ENCODE peak calls at places on chromosome 18, in five cellular contexts. One of them, this sample, is unnamed.
A peak's percentile ranks its signal among the peaks of the same experiment; 100 is the strongest.

GRCh38 chr18:9172506-9173127 is 36.0 kb downstream of the ANKRD12 start:
- DNase-seq in GM12878: no peak
- DNase-seq in GM12892: no peak
- DNase-seq in HepG2: no peak
- DNase-seq in K562: no peak
- DNase-seq in this sample: no peak

GRCh38 chr18:32010124-32010745 is 8.4 kb upstream of the RNF125 start:
- DNase-seq in GM12892: no peak
- DNase-seq in GM12878: no peak
- DNase-seq in K562: no peak
- DNase-seq in HepG2: no peak
- DNase-seq in this sample: no peak

GRCh38 chr18:63186520-63186919 is 133.0 kb downstream of the BCL2 start:
- DNase-seq in GM12878: no peak
- DNase-seq in GM12892: no peak
- DNase-seq in HepG2: no peak
- DNase-seq in K562: no peak
- DNase-seq in this sample: no peak

GRCh38 chr18:8798996-8799395 is 93.6 kb downstream of the MTCL1 start:
- DNase-seq in GM12878: no peak
- DNase-seq in K562: no peak
- DNase-seq in HepG2: no peak
- DNase-seq in GM12892: no peak
- DNase-seq in this sample: no peak

GRCh38 chr18:57154389-57154788 is 7.5 kb downstream of the BOD1L2 start:
- DNase-seq in GM12878: no peak
- DNase-seq in GM12892: no peak
- DNase-seq in HepG2: no peak
- DNase-seq in K562: no peak
- DNase-seq in this sample: no peak

GRCh38 chr18:34085140-34085739 is 139.5 kb downstream of the NOL4 start:
- DNase-seq in GM12878: no peak
- DNase-seq in HepG2: no peak
- DNase-seq in GM12892: no peak
- DNase-seq in K562: no peak
- DNase-seq in this sample: no peak

GRCh38 chr18:63523660-63524059 is 18.5 kb upstream of the SERPINB12 start:
- DNase-seq in HepG2: no peak
- DNase-seq in GM12892: no peak
- DNase-seq in K562: no peak
- DNase-seq in GM12878: no peak
- DNase-seq in this sample: no peak

GRCh38 chr18:49699303-49699702 is 114.0 kb downstream of the ACAA2 start:
- DNase-seq in GM12892: no peak
- DNase-seq in GM12878: no peak
- DNase-seq in HepG2: no peak
- DNase-seq in K562: no peak
- DNase-seq in this sample: no peak

GRCh38 chr18:55650363-55650870 is 62.4 kb upstream of the TCF4 start:
- DNase-seq in K562: no peak
- DNase-seq in GM12892: no peak
- DNase-seq in GM12878: no peak
- DNase-seq in HepG2: no peak
- DNase-seq in this sample: no peak

GRCh38 chr18:5286525-5286924 is 9.0 kb downstream of the ZBTB14 start:
- DNase-seq in HepG2: no peak
- DNase-seq in K562: no peak
- DNase-seq in GM12892: no peak
- DNase-seq in GM12878: no peak
- DNase-seq in this sample: no peak

GRCh38 chr18:13455960-13456471 is 237.5 kb downstream of the LDLRAD4 start:
- DNase-seq in HepG2: no peak
- DNase-seq in GM12892: no peak
- DNase-seq in K562: no peak
- DNase-seq in GM12878: peak; percentile 32
- DNase-seq in this sample: peak; percentile 45

GRCh38 chr18:79169958-79170555 is 100.9 kb downstream of the ATP9B start:
- DNase-seq in K562: no peak
- DNase-seq in GM12878: no peak
- DNase-seq in GM12892: no peak
- DNase-seq in HepG2: peak; percentile 10
- DNase-seq in this sample: no peak

GRCh38 chr18:27185025-27185763 is at the start of gene CHST9:
- DNase-seq in GM12878: no peak
- DNase-seq in HepG2: no peak
- DNase-seq in K562: no peak
- DNase-seq in GM12892: no peak
- DNase-seq in this sample: no peak

GRCh38 chr18:51653507-51654213 is 456.2 kb upstream of the MEX3C start:
- DNase-seq in K562: no peak
- DNase-seq in HepG2: no peak
- DNase-seq in GM12878: no peak
- DNase-seq in GM12892: no peak
- DNase-seq in this sample: no peak

GRCh38 chr18:79645291-79645983 is 34.2 kb upstream of the CTDP1 start:
- DNase-seq in GM12878: no peak
- DNase-seq in HepG2: no peak
- DNase-seq in K562: no peak
- DNase-seq in GM12892: no peak
- DNase-seq in this sample: no peak

GRCh38 chr18:55879331-55879730 is 291.3 kb upstream of the TCF4 start:
- DNase-seq in GM12878: no peak
- DNase-seq in GM12892: no peak
- DNase-seq in HepG2: no peak
- DNase-seq in K562: no peak
- DNase-seq in this sample: no peak

GRCh38 chr18:58544179-58544578 is 84.7 kb downstream of the ALPK2 start:
- DNase-seq in GM12878: no peak
- DNase-seq in K562: no peak
- DNase-seq in GM12892: no peak
- DNase-seq in HepG2: no peak
- DNase-seq in this sample: no peak

GRCh38 chr18:57959278-57959677 is 84.7 kb upstream of the NEDD4L start:
- DNase-seq in K562: peak; percentile 31
- DNase-seq in HepG2: peak; percentile 66
- DNase-seq in GM12878: no peak
- DNase-seq in GM12892: no peak
- DNase-seq in this sample: no peak

GRCh38 chr18:30754846-30755245 is 287.7 kb downstream of the DSC3 start:
- DNase-seq in HepG2: no peak
- DNase-seq in GM12892: no peak
- DNase-seq in K562: no peak
- DNase-seq in GM12878: no peak
- DNase-seq in this sample: no peak

GRCh38 chr18:10032331-10032979 is 118.6 kb downstream of the VAPA start:
- DNase-seq in HepG2: no peak
- DNase-seq in GM12892: no peak
- DNase-seq in K562: no peak
- DNase-seq in GM12878: no peak
- DNase-seq in this sample: peak; percentile 37

GRCh38 chr18:33821503-33821902 is 243.5 kb downstream of the ASXL3 start:
- DNase-seq in GM12878: no peak
- DNase-seq in K562: no peak
- DNase-seq in GM12892: no peak
- DNase-seq in HepG2: no peak
- DNase-seq in this sample: no peak

GRCh38 chr18:28150925-28151324 is 26.0 kb downstream of the CDH2 start:
- DNase-seq in K562: no peak
- DNase-seq in GM12892: no peak
- DNase-seq in GM12878: no peak
- DNase-seq in HepG2: no peak
- DNase-seq in this sample: no peak

GRCh38 chr18:74378179-74378682 is 62.6 kb downstream of the C18orf63 start:
- DNase-seq in K562: no peak
- DNase-seq in HepG2: no peak
- DNase-seq in GM12878: no peak
- DNase-seq in GM12892: no peak
- DNase-seq in this sample: no peak

GRCh38 chr18:10726198-10727068 is 200.6 kb downstream of the NAPG start:
- DNase-seq in HepG2: no peak
- DNase-seq in GM12892: no peak
- DNase-seq in GM12878: no peak
- DNase-seq in K562: no peak
- DNase-seq in this sample: no peak

GRCh38 chr18:49460958-49461601 is 635 bp upstream of the DYM start:
- DNase-seq in GM12878: no peak
- DNase-seq in K562: no peak
- DNase-seq in HepG2: no peak
- DNase-seq in GM12892: no peak
- DNase-seq in this sample: no peak

GRCh38 chr18:79940814-79941472 is 10.5 kb downstream of the SLC66A2 start:
- DNase-seq in K562: no peak
- DNase-seq in HepG2: no peak
- DNase-seq in GM12878: no peak
- DNase-seq in GM12892: no peak
- DNase-seq in this sample: no peak

GRCh38 chr18:63518178-63519012 is 23.8 kb upstream of the SERPINB12 start:
- DNase-seq in K562: peak; percentile 24
- DNase-seq in HepG2: peak; percentile 75
- DNase-seq in GM12878: peak; percentile 16
- DNase-seq in GM12892: no peak
- DNase-seq in this sample: no peak

GRCh38 chr18:7319161-7319560 is 88.3 kb downstream of the LRRC30 start:
- DNase-seq in K562: no peak
- DNase-seq in HepG2: no peak
- DNase-seq in GM12878: no peak
- DNase-seq in GM12892: no peak
- DNase-seq in this sample: no peak

GRCh38 chr18:26488417-26489009 is 59.8 kb downstream of the KCTD1 start:
- DNase-seq in GM12892: no peak
- DNase-seq in HepG2: no peak
- DNase-seq in K562: no peak
- DNase-seq in GM12878: no peak
- DNase-seq in this sample: no peak

GRCh38 chr18:32469691-32470131 is 971 bp downstream of the GAREM1 start:
- DNase-seq in GM12892: no peak
- DNase-seq in K562: peak; percentile 8
- DNase-seq in HepG2: no peak
- DNase-seq in GM12878: no peak
- DNase-seq in this sample: no peak

GRCh38 chr18:34075963-34076860 is 148.5 kb downstream of the NOL4 start:
- DNase-seq in GM12892: no peak
- DNase-seq in GM12878: no peak
- DNase-seq in HepG2: no peak
- DNase-seq in K562: no peak
- DNase-seq in this sample: no peak

GRCh38 chr18:64888956-64889355 is 740.1 kb upstream of the LINC00305 start:
- DNase-seq in GM12878: no peak
- DNase-seq in K562: no peak
- DNase-seq in GM12892: no peak
- DNase-seq in HepG2: no peak
- DNase-seq in this sample: no peak

DNA sequence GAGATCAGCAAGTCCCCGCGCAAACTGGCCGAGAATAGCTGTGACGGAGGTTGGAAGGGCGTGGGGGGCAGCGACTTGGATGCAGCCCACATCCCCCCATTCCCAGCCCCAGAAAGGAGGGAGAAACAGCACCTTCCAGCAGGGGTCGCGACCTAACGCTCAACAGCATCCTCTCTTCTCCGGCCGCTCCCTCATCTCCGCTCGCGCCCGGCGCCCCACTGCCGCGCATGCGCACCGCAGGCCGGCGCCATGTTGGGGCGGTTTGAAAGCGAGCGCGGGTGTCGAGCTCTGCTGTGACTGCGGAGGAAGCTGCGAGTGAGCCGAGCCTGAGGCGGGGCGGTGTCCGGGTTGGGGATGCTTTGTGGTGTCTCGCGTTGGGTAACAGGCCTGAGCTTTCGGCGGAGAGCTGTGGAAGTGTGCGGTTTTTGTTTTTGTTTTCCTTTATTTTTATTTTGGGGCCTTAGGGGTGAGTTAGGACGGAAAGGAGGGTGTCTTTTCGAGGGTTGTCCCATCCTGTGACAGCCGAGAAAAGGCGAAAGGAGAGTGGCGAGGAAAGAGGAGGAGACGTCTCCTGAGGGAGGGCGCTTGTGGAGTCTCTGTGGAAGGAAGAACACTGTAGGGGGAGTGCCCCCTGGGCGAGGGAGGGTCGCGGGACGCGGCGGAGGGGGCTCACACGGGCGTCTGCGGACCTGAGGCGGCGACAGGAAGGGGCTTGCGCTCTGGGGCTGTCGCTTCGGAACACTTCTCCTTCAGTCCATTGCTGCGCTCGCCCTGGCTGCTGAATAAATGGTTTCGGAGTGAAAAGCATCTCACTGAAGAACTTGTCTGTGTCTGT is at the start of the genes C18orf54 and STARD6:
- DNase-seq in K562: peak; percentile 90
- DNase-seq in HepG2: peak; percentile 87
- DNase-seq in GM12892: peak; percentile 80
- DNase-seq in GM12878: peak; percentile 76
- DNase-seq in this sample: peak; percentile 80
- TF ChIP-seq POLR2AphosphoS5 in K562: peak; percentile 62
- TF ChIP-seq POLR2AphosphoS5 in HepG2: peak; percentile 67
- TF ChIP-seq POLR2AphosphoS5 in GM12892: peak; percentile 86
- TF ChIP-seq POLR2AphosphoS5 in GM12878: peak; percentile 84
- TF ChIP-seq POLR2AphosphoS5 in this sample: peak; percentile 39

DNA sequence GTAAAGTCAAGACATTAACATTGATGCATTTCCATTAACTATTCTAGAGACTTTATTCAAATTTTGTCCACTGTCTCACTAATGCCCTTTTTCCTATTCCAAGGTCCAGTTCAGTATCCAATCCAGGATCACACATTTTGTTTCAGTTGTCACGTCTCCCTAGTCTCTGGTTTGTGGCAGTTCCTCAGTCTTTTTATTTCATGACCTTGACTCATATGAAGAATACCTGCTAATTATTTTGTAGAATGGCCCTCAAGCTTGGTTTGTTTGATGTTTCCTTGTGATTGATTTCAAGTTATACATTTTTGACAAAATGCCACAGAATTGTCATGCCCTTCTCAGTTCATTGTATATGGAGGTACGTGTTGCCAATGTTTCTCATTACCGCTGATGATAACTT is 145.2 kb downstream of the FHOD3 start:
- DNase-seq in HepG2: no peak
- DNase-seq in GM12878: no peak
- DNase-seq in GM12892: no peak
- DNase-seq in K562: no peak
- DNase-seq in this sample: no peak
- TF ChIP-seq POLR2A in HepG2: no peak
- TF ChIP-seq POLR2A in GM12878: no peak
- TF ChIP-seq POLR2A in GM12892: no peak
- TF ChIP-seq POLR2A in K562: no peak
- TF ChIP-seq POLR2A in this sample: no peak

GRCh38 chr18:77020561-77020960 is 112.0 kb downstream of the MBP start:
- DNase-seq in GM12878: no peak
- DNase-seq in K562: no peak
- DNase-seq in GM12892: no peak
- DNase-seq in HepG2: no peak
- DNase-seq in this sample: no peak
- TF ChIP-seq TAF1 in GM12878: no peak
- TF ChIP-seq TAF1 in K562: no peak
- TF ChIP-seq TAF1 in GM12892: no peak
- TF ChIP-seq TAF1 in HepG2: no peak
- TF ChIP-seq TAF1 in this sample: no peak

DNA sequence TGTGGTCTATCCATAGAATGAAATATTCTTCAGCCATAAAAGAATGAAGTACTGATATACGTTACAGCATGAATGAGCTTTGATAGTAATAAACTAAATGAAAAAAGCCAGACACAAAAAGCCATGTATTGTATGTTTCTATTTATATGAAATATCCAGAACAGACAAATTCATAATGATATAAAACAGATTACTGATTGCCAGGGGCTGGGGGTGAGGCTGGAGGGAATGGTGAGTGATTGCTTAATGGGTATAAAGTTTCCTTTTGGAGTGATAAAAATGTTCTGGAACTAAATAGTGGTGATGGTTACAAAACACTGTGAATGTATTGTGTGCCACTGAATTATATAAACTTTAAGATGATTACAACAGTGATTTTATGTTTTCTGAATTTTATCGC is 200.5 kb downstream of the MC4R start:
- DNase-seq in GM12878: no peak
- DNase-seq in GM12892: no peak
- DNase-seq in K562: no peak
- DNase-seq in HepG2: no peak
- DNase-seq in this sample: no peak
- TF ChIP-seq POLR2AphosphoS5 in GM12878: no peak
- TF ChIP-seq POLR2AphosphoS5 in GM12892: no peak
- TF ChIP-seq POLR2AphosphoS5 in K562: no peak
- TF ChIP-seq POLR2AphosphoS5 in HepG2: no peak
- TF ChIP-seq POLR2AphosphoS5 in this sample: no peak

This sample was measured in GM12891.